ENCODE peak calls at places on chromosomes 7 and 10, in ten cellular contexts. R is epithelial cell of esophagus, J is GM06990, X is H7, W is dorsolateral prefrontal cortex, D is HCT116, I is K562, K is skeletal muscle cell, H is neuronal stem cell, V is fibroblast of pulmonary artery. N is an unnamed sample.
A peak's percentile ranks its signal among the peaks of the same experiment; 100 is the strongest.

GRCh38 chr10:117477961-117478670 is 64.4 kb upstream of the EMX2 start:
- DNase-seq in R (peak; percentile 95), J (no peak), X (no peak), W (no peak), D (peak; percentile 83), I (peak; percentile 17), K (peak; percentile 65), H (no peak), V (peak; percentile 77), N (no peak)

GRCh38 chr10:13803566-13804554 is 217.1 kb downstream of the PRPF18 start:
- DNase-seq in R (no peak), J (no peak), X (no peak), W (no peak), D (no peak), I (no peak), K (no peak), H (no peak), V (peak; percentile 40), N (no peak)

GRCh38 chr7:135799881-135800280 is 51.3 kb upstream of the FAM180A start:
- DNase-seq in R (no peak), J (no peak), X (no peak), W (no peak), D (no peak), I (no peak), K (no peak), H (no peak), V (no peak), N (no peak)

GRCh38 chr7:157621131-157621681 is 284.4 kb downstream of the DNAJB6 start:
- DNase-seq in R (no peak), J (no peak), X (no peak), W (no peak), D (no peak), I (no peak), K (no peak), H (no peak), V (no peak), N (no peak)

GRCh38 chr10:75115137-75115536 is 3.7 kb downstream of the SAMD8 start:
- DNase-seq in R (no peak), J (no peak), X (no peak), W (no peak), D (no peak), I (peak; percentile 27), K (no peak), H (no peak), V (peak; percentile 51), N (no peak)

GRCh38 chr10:21801609-21802008 is 201.9 kb downstream of the DNAJC1 start:
- DNase-seq in R (no peak), J (no peak), X (no peak), W (no peak), D (no peak), I (no peak), K (no peak), H (no peak), V (no peak), N (no peak)

GRCh38 chr7:130151591-130152269 is 53.5 kb downstream of the TMEM209 start:
- DNase-seq in R (no peak), J (no peak), X (no peak), W (no peak), D (no peak), I (no peak), K (no peak), H (no peak), V (peak; percentile 38), N (peak; percentile 40)

GRCh38 chr10:48623607-48624132 is 18.8 kb upstream of the ARHGAP22 start:
- DNase-seq in R (no peak), J (no peak), X (no peak), W (no peak), D (no peak), I (no peak), K (no peak), H (no peak), V (no peak), N (no peak)

GRCh38 chr7:130356121-130356759 is 11.6 kb downstream of the CPA5 start:
- DNase-seq in R (peak; percentile 97), J (no peak), X (peak; percentile 71), W (no peak), D (peak; percentile 68), I (no peak), K (peak; percentile 93), H (peak; percentile 62), V (peak; percentile 97), N (no peak)

GRCh38 chr7:36278767-36279171 is 110.9 kb upstream of the ANLN start:
- DNase-seq in R (no peak), J (no peak), X (no peak), W (no peak), D (no peak), I (no peak), K (peak; percentile 88), H (no peak), V (peak; percentile 39), N (no peak)

GRCh38 chr7:43215061-43215460 is 102.6 kb downstream of the HECW1 start:
- DNase-seq in R (no peak), J (no peak), X (no peak), W (no peak), D (no peak), I (no peak), K (no peak), H (no peak), V (no peak), N (no peak)

GRCh38 chr7:43211693-43212092 is 99.2 kb downstream of the HECW1 start:
- DNase-seq in R (no peak), J (no peak), X (no peak), W (no peak), D (no peak), I (no peak), K (no peak), H (no peak), V (no peak), N (no peak)

GRCh38 chr7:43212921-43213320 is 100.5 kb downstream of the HECW1 start:
- DNase-seq in R (no peak), J (no peak), X (no peak), W (no peak), D (no peak), I (no peak), K (no peak), H (no peak), V (no peak), N (no peak)

GRCh38 chr7:43208189-43208588 is 95.7 kb downstream of the HECW1 start:
- DNase-seq in R (no peak), J (no peak), X (no peak), W (no peak), D (no peak), I (no peak), K (no peak), H (no peak), V (no peak), N (no peak)

GRCh38 chr7:43211276-43211675 is 98.8 kb downstream of the HECW1 start:
- DNase-seq in R (no peak), J (no peak), X (peak; percentile 57), W (no peak), D (no peak), I (no peak), K (no peak), H (no peak), V (no peak), N (no peak)
- H3K4me3 ChIP-seq in R (no peak overlapping the region), J (no peak overlapping the region), X (no peak overlapping the region), W (no peak overlapping the region), D (no peak overlapping the region), I (no peak overlapping the region), K (no peak overlapping the region), H (no peak overlapping the region), V (no peak overlapping the region), N (no peak overlapping the region)

GRCh38 chr10:12480440-12480839 is 131.1 kb downstream of the CAMK1D start:
- DNase-seq in R (no peak), J (no peak), X (no peak), W (no peak), D (no peak), I (no peak), K (no peak), H (no peak), V (no peak), N (no peak)

GRCh38 chr10:12483996-12484944 is 134.9 kb downstream of the CAMK1D start:
- DNase-seq in R (no peak), J (peak; percentile 31), X (no peak), W (peak; percentile 82), D (no peak), I (no peak), K (no peak), H (no peak), V (no peak), N (peak; percentile 78)

GRCh38 chr10:12479924-12480323 is 130.6 kb downstream of the CAMK1D start:
- DNase-seq in R (no peak), J (no peak), X (no peak), W (no peak), D (no peak), I (no peak), K (no peak), H (no peak), V (no peak), N (no peak)

GRCh38 chr10:12482586-12482985 is 133.2 kb downstream of the CAMK1D start:
- DNase-seq in R (no peak), J (no peak), X (peak; percentile 68), W (no peak), D (no peak), I (no peak), K (no peak), H (no peak), V (no peak), N (no peak)

DNA sequence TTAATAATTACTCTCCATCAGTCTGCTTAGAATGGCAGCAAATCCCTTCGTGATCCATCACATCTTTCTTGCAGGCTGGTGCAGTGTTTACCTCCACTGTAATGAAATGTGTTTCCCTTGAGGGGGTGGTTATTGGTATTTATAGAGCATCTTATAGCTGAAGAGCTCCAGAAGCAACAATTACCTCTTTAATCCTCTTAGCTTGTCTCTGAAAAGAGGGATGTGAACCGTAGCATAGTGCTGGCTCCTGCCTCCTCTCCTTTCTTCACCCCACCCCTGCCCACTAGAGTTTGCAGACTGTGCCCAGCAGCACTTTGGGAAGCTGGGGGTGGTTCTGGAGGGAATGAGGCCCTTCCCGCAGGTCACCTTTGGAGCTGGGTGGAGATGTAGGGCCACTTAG is 132.6 kb downstream of the CAMK1D start:
- DNase-seq in R (no peak), J (no peak), X (no peak), W (no peak), D (no peak), I (no peak), K (no peak), H (no peak), V (no peak), N (no peak)
- H3K4me3 ChIP-seq in R (no peak overlapping the region), J (no peak overlapping the region), X (no peak overlapping the region), W (no peak overlapping the region), D (no peak overlapping the region), I (no peak overlapping the region), K (no peak overlapping the region), H (no peak overlapping the region), V (no peak overlapping the region), N (no peak overlapping the region)

DNA sequence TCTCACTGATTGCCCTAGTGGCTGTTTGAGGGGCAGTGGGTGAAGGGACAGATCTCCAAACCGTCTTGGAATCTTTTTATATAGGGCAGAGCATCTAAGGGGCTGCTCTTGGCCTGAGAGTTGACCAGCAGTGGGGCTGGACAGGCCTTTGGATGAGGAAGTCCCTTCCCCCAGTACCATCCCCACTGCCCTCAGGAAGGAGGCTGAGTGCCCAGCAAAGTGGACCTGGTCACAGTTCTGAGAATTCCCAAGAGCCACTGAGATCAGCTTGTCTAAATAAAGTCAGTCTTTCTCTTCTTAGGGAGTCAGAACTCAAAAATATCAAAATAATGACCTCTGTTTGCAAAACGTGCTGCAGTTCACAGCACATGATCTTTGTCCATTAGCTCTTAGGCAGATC is 5.6 kb downstream of the GDF10 start:
- DNase-seq in R (no peak), J (no peak), X (no peak), W (no peak), D (no peak), I (no peak), K (no peak), H (no peak), V (no peak), N (no peak)
- H3K4me3 ChIP-seq in R (no peak overlapping the region), J (no peak overlapping the region), X (no peak overlapping the region), W (no peak overlapping the region), D (no peak overlapping the region), I (no peak overlapping the region), K (no peak overlapping the region), H (no peak overlapping the region), V (no peak overlapping the region), N (no peak overlapping the region)

GRCh38 chr7:107996072-107996824 is 6.7 kb downstream of the LAMB1 start:
- DNase-seq in R (no peak), J (no peak), X (no peak), W (no peak), D (no peak), I (no peak), K (no peak), H (no peak), V (no peak), N (no peak)
- H3K4me3 ChIP-seq in R (no peak overlapping the region), J (no peak overlapping the region), X (no peak overlapping the region), W (no peak overlapping the region), D (peak overlapping the region; percentile 1), I (no peak overlapping the region), K (no peak overlapping the region), H (no peak overlapping the region), V (peak overlapping the region; percentile 31), N (no peak overlapping the region)

N was measured in GM12865.